ENCODE peak calls at places on chromosome 16, in six cellular contexts. H is IMR-90, Q is H1, N is mesenchymal stem cell, O is H9, D is trophoblast cell. Z is an unnamed sample.

GRCh38 chr16:84613408-84614071 is 4.3 kb downstream of the COTL1 start:
- DNase-seq in H (no peak), Q (no peak), N (no peak), O (no peak), D (no peak), Z (no peak)

GRCh38 chr16:21638573-21638975 is 13.8 kb downstream of the IGSF6 start:
- DNase-seq in H (peak), Q (no peak), N (peak), O (no peak), D (no peak), Z (no peak)

GRCh38 chr16:68782198-68783174 is 45.4 kb downstream of the CDH1 start:
- DNase-seq in H (no peak), Q (no peak), N (no peak), O (no peak), D (no peak), Z (no peak)

GRCh38 chr16:30984669-30985400 is at the start of gene HSD3B7:
- DNase-seq in H (peak), Q (peak), N (peak), O (peak), D (peak), Z (peak)

GRCh38 chr16:73213761-73214480 is 166.0 kb upstream of the ZFHX3 start:
- DNase-seq in H (peak), Q (no peak), N (no peak), O (no peak), D (no peak), Z (no peak)

GRCh38 chr16:56279132-56279531 is 87.8 kb downstream of the GNAO1 start:
- DNase-seq in H (no peak), Q (no peak), N (no peak), O (no peak), D (no peak), Z (no peak)

GRCh38 chr16:73813523-73813922 is 483.1 kb upstream of the PSMD7 start:
- DNase-seq in H (no peak), Q (no peak), N (no peak), O (peak), D (no peak), Z (no peak)

GRCh38 chr16:50183316-50183715 is 30.2 kb downstream of the TENT4B start:
- DNase-seq in H (peak), Q (no peak), N (peak), O (no peak), D (no peak), Z (no peak)

GRCh38 chr16:22192261-22193133 is 13.6 kb upstream of the EEF2K start:
- DNase-seq in H (peak), Q (no peak), N (peak), O (peak), D (peak), Z (no peak)

GRCh38 chr16:70529051-70529777 is 5.6 kb downstream of the SF3B3 start:
- DNase-seq in H (peak), Q (no peak), N (peak), O (no peak), D (no peak), Z (no peak)

GRCh38 chr16:2966043-2966802 is 2.1 kb downstream of the KREMEN2 start:
- DNase-seq in H (no peak), Q (no peak), N (no peak), O (peak), D (no peak), Z (no peak)

GRCh38 chr16:67977005-67977404 is 3.3 kb downstream of the DPEP3 start:
- DNase-seq in H (no peak), Q (no peak), N (no peak), O (no peak), D (no peak), Z (no peak)

GRCh38 chr16:3971261-3971660 is 90.7 kb upstream of the CREBBP start:
- DNase-seq in H (peak), Q (no peak), N (peak), O (no peak), D (peak), Z (no peak)

GRCh38 chr16:27566417-27566816 is 16.5 kb downstream of the KATNIP start:
- DNase-seq in H (no peak), Q (no peak), N (no peak), O (no peak), D (no peak), Z (no peak)

GRCh38 chr16:51155199-51155607 is 4.1 kb upstream of the SALL1 start:
- DNase-seq in H (no peak), Q (no peak), N (peak), O (peak), D (no peak), Z (no peak)

GRCh38 chr16:63904930-63905329 is 1216.9 kb downstream of the CDH11 start:
- DNase-seq in H (no peak), Q (no peak), N (no peak), O (no peak), D (no peak), Z (no peak)

GRCh38 chr16:11316331-11317015 is 28.8 kb upstream of the RMI2 start:
- DNase-seq in H (no peak), Q (no peak), N (peak), O (peak), D (no peak), Z (no peak)

GRCh38 chr16:72099377-72099818 is 5.8 kb downstream of the DHX38 start:
- DNase-seq in H (peak), Q (peak), N (peak), O (peak), D (peak), Z (peak)

GRCh38 chr16:14509675-14510132 is 120.4 kb downstream of the PARN start:
- DNase-seq in H (no peak), Q (no peak), N (no peak), O (no peak), D (no peak), Z (no peak)

GRCh38 chr16:78684040-78684611 is 584.7 kb downstream of the WWOX start:
- DNase-seq in H (peak), Q (no peak), N (peak), O (no peak), D (peak), Z (no peak)

GRCh38 chr16:4083347-4083870 is 32.8 kb downstream of the ADCY9 start:
- DNase-seq in H (no peak), Q (no peak), N (no peak), O (no peak), D (no peak), Z (no peak)

GRCh38 chr16:73232555-73233422 is 184.9 kb upstream of the ZFHX3 start:
- DNase-seq in H (peak), Q (peak), N (peak), O (peak), D (peak), Z (no peak)

GRCh38 chr16:84931107-84931494 is 80.2 kb downstream of the ZDHHC7 start:
- DNase-seq in H (no peak), Q (no peak), N (no peak), O (no peak), D (no peak), Z (no peak)

DNA sequence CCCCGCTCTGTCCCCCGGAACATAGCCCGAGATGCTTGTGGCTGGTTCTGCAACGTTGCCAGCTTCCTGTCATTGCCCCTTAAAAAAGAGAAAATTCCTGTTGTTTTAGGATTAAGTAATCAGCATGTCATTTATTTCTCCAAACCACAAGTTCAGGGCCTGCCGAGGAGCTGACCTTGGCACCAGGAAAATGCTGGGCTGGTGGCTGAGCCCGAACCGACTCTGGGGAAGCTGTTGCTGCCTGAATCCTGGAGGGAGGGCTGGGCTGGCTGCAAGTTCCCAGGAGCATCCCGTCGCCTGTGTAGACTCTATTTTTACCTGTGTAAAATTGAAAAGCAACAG is 130.9 kb upstream of the FOXF1 start:
- DNase-seq in H (no peak), Q (no peak), N (peak), O (no peak), D (no peak), Z (no peak)
- H2BK5ac ChIP-seq in H (no peak), Q (no peak), N (no peak), O (no peak), D (no peak), Z (no peak)

DNA sequence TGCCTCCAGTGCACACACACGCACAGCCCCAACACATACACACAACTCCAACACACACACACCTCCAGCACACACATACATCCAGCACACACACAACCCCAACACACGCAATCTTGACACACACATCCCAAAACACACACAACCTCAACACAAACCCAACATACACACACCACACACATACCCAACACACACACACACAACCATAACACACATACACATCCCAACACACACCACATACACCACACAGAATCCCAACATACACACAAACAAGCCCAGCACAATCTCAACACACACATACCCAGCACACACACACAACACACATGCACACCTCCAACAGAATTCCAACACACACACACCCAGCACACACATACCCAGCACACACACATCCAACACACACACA is 301.1 kb downstream of the ABCC12 start:
- DNase-seq in H (no peak), Q (no peak), N (no peak), O (no peak), D (no peak), Z (no peak)
- H4K91ac ChIP-seq in H (no peak), Q (peak), N (no peak), O (no peak), D (no peak), Z (no peak)

GRCh38 chr16:80407265-80407987 is 133.4 kb upstream of the DYNLRB2 start:
- DNase-seq in H (no peak), Q (no peak), N (no peak), O (no peak), D (no peak), Z (peak)

GRCh38 chr16:80403871-80404270 is 136.9 kb upstream of the DYNLRB2 start:
- DNase-seq in H (no peak), Q (no peak), N (no peak), O (no peak), D (no peak), Z (no peak)

GRCh38 chr16:80408014-80408413 is 132.8 kb upstream of the DYNLRB2 start:
- DNase-seq in H (no peak), Q (no peak), N (no peak), O (no peak), D (no peak), Z (no peak)

GRCh38 chr16:80404847-80405246 is 135.9 kb upstream of the DYNLRB2 start:
- DNase-seq in H (no peak), Q (no peak), N (no peak), O (no peak), D (peak), Z (no peak)
- H2BK5ac ChIP-seq in H (no peak), Q (no peak), N (no peak), O (no peak), D (no peak), Z (no peak)

DNA sequence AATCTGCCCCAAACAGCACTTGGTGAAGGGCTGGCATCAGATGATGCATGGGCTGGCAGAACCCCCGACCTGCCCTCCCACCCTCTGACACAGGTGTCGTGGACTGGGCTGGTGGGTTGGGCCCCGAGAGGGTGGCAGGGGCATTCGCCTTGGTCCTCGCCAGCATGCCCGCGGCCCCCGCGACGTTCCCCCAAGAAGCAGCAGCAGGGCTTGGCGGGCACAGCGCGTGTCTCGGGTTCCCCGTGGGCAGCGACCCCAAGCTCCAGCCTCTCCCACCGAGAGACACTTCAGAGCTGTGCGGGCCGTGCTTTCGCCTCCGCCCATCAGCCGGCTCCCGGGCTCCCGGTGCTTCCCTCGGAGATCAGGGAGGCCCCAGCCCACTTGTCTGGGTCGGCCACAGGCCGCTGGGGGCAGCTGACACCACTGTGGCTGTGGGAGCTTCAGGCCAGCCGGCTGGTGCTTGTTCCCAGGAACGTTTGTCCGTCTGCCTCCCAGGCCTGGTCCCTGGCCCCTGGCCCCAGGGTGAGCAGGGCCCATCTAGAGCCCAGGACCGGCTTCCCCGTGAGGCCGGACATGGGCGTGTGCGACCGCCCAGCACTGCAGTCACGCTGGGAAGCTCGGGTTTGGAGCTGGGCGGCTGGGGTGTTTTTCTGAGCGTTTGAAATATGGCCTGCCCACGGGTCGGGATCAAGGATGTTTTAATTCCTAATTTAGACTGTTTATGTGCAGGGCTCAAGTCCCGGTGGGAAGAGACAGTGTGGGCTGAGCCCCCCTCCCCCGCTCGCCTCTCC is 16.6 kb downstream of the CACNA1H start:
- DNase-seq in H (no peak), Q (no peak), N (peak), O (no peak), D (no peak), Z (no peak)
- H4K91ac ChIP-seq in H (no peak), Q (no peak), N (no peak), O (no peak), D (no peak), Z (no peak)

DNA sequence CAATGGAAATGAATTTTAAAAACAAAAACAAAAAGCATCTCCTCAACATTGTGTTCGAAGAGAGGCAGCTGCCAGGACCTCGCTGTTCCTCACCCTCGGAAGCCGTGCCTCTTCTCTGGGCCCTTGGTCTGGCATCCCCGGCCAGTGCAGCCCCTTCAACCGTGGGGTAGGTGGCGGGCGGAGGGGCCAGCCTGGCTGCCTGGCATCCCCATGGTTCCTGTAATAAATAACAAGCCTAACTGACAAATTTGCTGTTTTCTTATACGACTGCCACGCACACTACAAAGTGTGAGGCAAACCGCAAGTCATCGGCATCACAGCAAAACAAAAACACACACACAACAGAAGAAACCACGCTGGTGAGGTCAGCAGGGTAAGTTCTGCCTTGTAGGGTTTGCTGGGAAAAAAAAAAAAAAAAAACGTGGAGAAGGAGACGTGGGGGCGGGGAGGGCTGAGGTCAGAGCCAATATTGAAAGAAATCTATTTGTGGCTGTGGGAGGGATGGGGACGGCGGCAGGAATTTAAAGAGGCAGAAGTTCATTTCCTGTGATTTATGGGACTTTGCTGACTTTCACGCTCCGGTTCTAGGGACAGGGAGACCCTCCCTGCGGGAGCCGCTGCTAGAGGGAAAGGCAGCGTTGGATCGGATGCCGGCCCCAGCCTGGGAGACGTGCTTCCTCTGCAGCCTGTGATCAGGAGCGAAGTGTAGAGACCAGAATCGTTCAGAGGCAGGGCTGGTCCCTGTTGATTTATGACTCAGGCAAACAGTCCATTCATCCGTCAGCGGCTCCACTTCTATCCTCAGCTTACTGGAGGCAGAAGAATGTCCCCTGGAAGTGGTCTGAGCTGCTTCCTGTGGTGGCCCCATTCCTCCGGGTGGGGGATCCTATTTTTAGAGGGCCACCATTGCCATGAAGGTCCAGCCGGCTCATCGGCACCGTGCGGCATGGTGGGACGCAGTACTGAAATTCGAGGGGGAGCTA is 162.8 kb downstream of the FOXL1 start:
- DNase-seq in H (peak), Q (no peak), N (peak), O (peak), D (no peak), Z (no peak)
- H2BK5ac ChIP-seq in H (peak), Q (peak), N (peak), O (no peak), D (peak), Z (no peak)

DNA sequence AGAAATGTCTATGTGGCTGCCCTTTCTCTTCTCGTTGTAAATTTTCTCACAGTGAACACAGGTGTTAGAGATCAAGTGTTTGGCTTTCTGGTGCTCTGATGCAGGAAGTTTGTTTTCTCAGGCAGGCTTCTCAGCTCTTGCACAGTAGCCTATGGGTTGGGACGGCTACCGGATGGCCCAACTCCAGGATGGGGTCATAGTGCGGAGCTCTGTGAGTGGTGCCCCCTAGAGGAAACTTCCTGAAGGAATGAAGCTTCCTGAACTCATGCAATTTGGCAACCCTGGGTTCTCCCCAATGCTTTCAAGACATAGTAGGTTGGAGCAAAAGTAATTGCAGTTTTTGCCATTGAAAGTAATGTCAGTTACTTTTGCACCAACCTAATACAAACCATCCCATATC is 407.5 kb upstream of the HSBP1 start:
- DNase-seq in H (no peak), Q (peak), N (no peak), O (peak), D (no peak), Z (no peak)
- H4K91ac ChIP-seq in H (no peak), Q (no peak), N (no peak), O (no peak), D (no peak), Z (no peak)

GRCh38 chr16:57808589-57808988 is 6.3 kb upstream of the KIFC3 start:
- DNase-seq in H (no peak), Q (no peak), N (no peak), O (no peak), D (no peak), Z (no peak)
- H2BK5ac ChIP-seq in H (peak), Q (peak), N (no peak), O (no peak), D (no peak), Z (no peak)